ENCODE peak calls at places on chromosomes 7 and 10, in nine cellular contexts. One of them, this sample, is unnamed.

GRCh38 chr10:94123253-94123995 is 129.7 kb downstream of the PLCE1 start:
- DNase-seq in PC-3: peak
- DNase-seq in AG08396: peak
- DNase-seq in stimulated activated effector memory CD8-positive, alpha-beta T cell treated with anti-CD3 and anti-CD28 coated beads, Interleukin-12 subunit alpha, Interleukin-12 subunit beta, amount 100 ng/mL, for 72 hours: no peak
- DNase-seq in GM12891: no peak
- DNase-seq in activated T-cell treated with anti-CD3 and anti-CD28 coated beads, Interleukin-2, amount 50 U/mL, for 72 hours: no peak
- DNase-seq in GM03348: peak
- DNase-seq in pons: no peak
- DNase-seq in stimulated activated CD8-positive, alpha-beta memory T cell treated with anti-CD3 and anti-CD28 coated beads, Interleukin-2, amount 100 ng/mL, for 1 hour: no peak
- DNase-seq in this sample: no peak

GRCh38 chr7:116384936-116385635 is 114.5 kb upstream of the CAV2 start:
- DNase-seq in PC-3: peak
- DNase-seq in AG08396: no peak
- DNase-seq in stimulated activated effector memory CD8-positive, alpha-beta T cell treated with anti-CD3 and anti-CD28 coated beads, Interleukin-12 subunit alpha, Interleukin-12 subunit beta, amount 100 ng/mL, for 72 hours: no peak
- DNase-seq in GM12891: no peak
- DNase-seq in activated T-cell treated with anti-CD3 and anti-CD28 coated beads, Interleukin-2, amount 50 U/mL, for 72 hours: no peak
- DNase-seq in GM03348: no peak
- DNase-seq in pons: no peak
- DNase-seq in stimulated activated CD8-positive, alpha-beta memory T cell treated with anti-CD3 and anti-CD28 coated beads, Interleukin-2, amount 100 ng/mL, for 1 hour: no peak
- DNase-seq in this sample: no peak

GRCh38 chr10:85043207-85043606 is 714.8 kb downstream of the CCSER2 start:
- DNase-seq in PC-3: no peak
- DNase-seq in AG08396: no peak
- DNase-seq in stimulated activated effector memory CD8-positive, alpha-beta T cell treated with anti-CD3 and anti-CD28 coated beads, Interleukin-12 subunit alpha, Interleukin-12 subunit beta, amount 100 ng/mL, for 72 hours: no peak
- DNase-seq in GM12891: no peak
- DNase-seq in activated T-cell treated with anti-CD3 and anti-CD28 coated beads, Interleukin-2, amount 50 U/mL, for 72 hours: no peak
- DNase-seq in GM03348: no peak
- DNase-seq in pons: no peak
- DNase-seq in stimulated activated CD8-positive, alpha-beta memory T cell treated with anti-CD3 and anti-CD28 coated beads, Interleukin-2, amount 100 ng/mL, for 1 hour: no peak
- DNase-seq in this sample: no peak

GRCh38 chr10:96416643-96417042 is 57.8 kb upstream of the OPALIN start:
- DNase-seq in PC-3: peak
- DNase-seq in AG08396: no peak
- DNase-seq in stimulated activated effector memory CD8-positive, alpha-beta T cell treated with anti-CD3 and anti-CD28 coated beads, Interleukin-12 subunit alpha, Interleukin-12 subunit beta, amount 100 ng/mL, for 72 hours: no peak
- DNase-seq in GM12891: no peak
- DNase-seq in activated T-cell treated with anti-CD3 and anti-CD28 coated beads, Interleukin-2, amount 50 U/mL, for 72 hours: no peak
- DNase-seq in GM03348: no peak
- DNase-seq in pons: peak
- DNase-seq in stimulated activated CD8-positive, alpha-beta memory T cell treated with anti-CD3 and anti-CD28 coated beads, Interleukin-2, amount 100 ng/mL, for 1 hour: no peak
- DNase-seq in this sample: no peak

GRCh38 chr10:7045891-7046599 is 364.8 kb downstream of the SFMBT2 start:
- DNase-seq in PC-3: no peak
- DNase-seq in AG08396: no peak
- DNase-seq in stimulated activated effector memory CD8-positive, alpha-beta T cell treated with anti-CD3 and anti-CD28 coated beads, Interleukin-12 subunit alpha, Interleukin-12 subunit beta, amount 100 ng/mL, for 72 hours: no peak
- DNase-seq in GM12891: no peak
- DNase-seq in activated T-cell treated with anti-CD3 and anti-CD28 coated beads, Interleukin-2, amount 50 U/mL, for 72 hours: no peak
- DNase-seq in GM03348: no peak
- DNase-seq in pons: peak
- DNase-seq in stimulated activated CD8-positive, alpha-beta memory T cell treated with anti-CD3 and anti-CD28 coated beads, Interleukin-2, amount 100 ng/mL, for 1 hour: no peak
- DNase-seq in this sample: no peak

GRCh38 chr10:48685731-48686130 is 1.1 kb downstream of the WDFY4 start:
- DNase-seq in PC-3: no peak
- DNase-seq in AG08396: no peak
- DNase-seq in stimulated activated effector memory CD8-positive, alpha-beta T cell treated with anti-CD3 and anti-CD28 coated beads, Interleukin-12 subunit alpha, Interleukin-12 subunit beta, amount 100 ng/mL, for 72 hours: no peak
- DNase-seq in GM12891: no peak
- DNase-seq in activated T-cell treated with anti-CD3 and anti-CD28 coated beads, Interleukin-2, amount 50 U/mL, for 72 hours: no peak
- DNase-seq in GM03348: no peak
- DNase-seq in pons: no peak
- DNase-seq in stimulated activated CD8-positive, alpha-beta memory T cell treated with anti-CD3 and anti-CD28 coated beads, Interleukin-2, amount 100 ng/mL, for 1 hour: no peak
- DNase-seq in this sample: no peak

GRCh38 chr7:90692396-90692795 is 96.3 kb downstream of the CDK14 start:
- DNase-seq in PC-3: no peak
- DNase-seq in AG08396: no peak
- DNase-seq in stimulated activated effector memory CD8-positive, alpha-beta T cell treated with anti-CD3 and anti-CD28 coated beads, Interleukin-12 subunit alpha, Interleukin-12 subunit beta, amount 100 ng/mL, for 72 hours: no peak
- DNase-seq in GM12891: no peak
- DNase-seq in activated T-cell treated with anti-CD3 and anti-CD28 coated beads, Interleukin-2, amount 50 U/mL, for 72 hours: no peak
- DNase-seq in GM03348: no peak
- DNase-seq in pons: no peak
- DNase-seq in stimulated activated CD8-positive, alpha-beta memory T cell treated with anti-CD3 and anti-CD28 coated beads, Interleukin-2, amount 100 ng/mL, for 1 hour: no peak
- DNase-seq in this sample: no peak

GRCh38 chr10:103598654-103599115 is 105.2 kb downstream of the NEURL1 start:
- DNase-seq in PC-3: peak
- DNase-seq in AG08396: peak
- DNase-seq in stimulated activated effector memory CD8-positive, alpha-beta T cell treated with anti-CD3 and anti-CD28 coated beads, Interleukin-12 subunit alpha, Interleukin-12 subunit beta, amount 100 ng/mL, for 72 hours: no peak
- DNase-seq in GM12891: no peak
- DNase-seq in activated T-cell treated with anti-CD3 and anti-CD28 coated beads, Interleukin-2, amount 50 U/mL, for 72 hours: no peak
- DNase-seq in GM03348: peak
- DNase-seq in pons: peak
- DNase-seq in stimulated activated CD8-positive, alpha-beta memory T cell treated with anti-CD3 and anti-CD28 coated beads, Interleukin-2, amount 100 ng/mL, for 1 hour: no peak
- DNase-seq in this sample: peak

GRCh38 chr7:157738064-157738460 is 401.3 kb downstream of the DNAJB6 start:
- DNase-seq in PC-3: no peak
- DNase-seq in AG08396: no peak
- DNase-seq in stimulated activated effector memory CD8-positive, alpha-beta T cell treated with anti-CD3 and anti-CD28 coated beads, Interleukin-12 subunit alpha, Interleukin-12 subunit beta, amount 100 ng/mL, for 72 hours: no peak
- DNase-seq in GM12891: no peak
- DNase-seq in activated T-cell treated with anti-CD3 and anti-CD28 coated beads, Interleukin-2, amount 50 U/mL, for 72 hours: no peak
- DNase-seq in GM03348: no peak
- DNase-seq in pons: no peak
- DNase-seq in stimulated activated CD8-positive, alpha-beta memory T cell treated with anti-CD3 and anti-CD28 coated beads, Interleukin-2, amount 100 ng/mL, for 1 hour: no peak
- DNase-seq in this sample: peak

GRCh38 chr7:40099837-40100236 is 34.6 kb downstream of the MPLKIP start:
- DNase-seq in PC-3: no peak
- DNase-seq in AG08396: no peak
- DNase-seq in stimulated activated effector memory CD8-positive, alpha-beta T cell treated with anti-CD3 and anti-CD28 coated beads, Interleukin-12 subunit alpha, Interleukin-12 subunit beta, amount 100 ng/mL, for 72 hours: no peak
- DNase-seq in GM12891: no peak
- DNase-seq in activated T-cell treated with anti-CD3 and anti-CD28 coated beads, Interleukin-2, amount 50 U/mL, for 72 hours: no peak
- DNase-seq in GM03348: no peak
- DNase-seq in pons: no peak
- DNase-seq in stimulated activated CD8-positive, alpha-beta memory T cell treated with anti-CD3 and anti-CD28 coated beads, Interleukin-2, amount 100 ng/mL, for 1 hour: no peak
- DNase-seq in this sample: no peak

GRCh38 chr7:157168571-157168970 is 29.8 kb downstream of the UBE3C start:
- DNase-seq in PC-3: no peak
- DNase-seq in AG08396: no peak
- DNase-seq in stimulated activated effector memory CD8-positive, alpha-beta T cell treated with anti-CD3 and anti-CD28 coated beads, Interleukin-12 subunit alpha, Interleukin-12 subunit beta, amount 100 ng/mL, for 72 hours: no peak
- DNase-seq in GM12891: no peak
- DNase-seq in activated T-cell treated with anti-CD3 and anti-CD28 coated beads, Interleukin-2, amount 50 U/mL, for 72 hours: no peak
- DNase-seq in GM03348: no peak
- DNase-seq in pons: no peak
- DNase-seq in stimulated activated CD8-positive, alpha-beta memory T cell treated with anti-CD3 and anti-CD28 coated beads, Interleukin-2, amount 100 ng/mL, for 1 hour: no peak
- DNase-seq in this sample: no peak

GRCh38 chr10:126504051-126504760 is 115.9 kb upstream of the ADAM12 start:
- DNase-seq in PC-3: peak
- DNase-seq in AG08396: peak
- DNase-seq in stimulated activated effector memory CD8-positive, alpha-beta T cell treated with anti-CD3 and anti-CD28 coated beads, Interleukin-12 subunit alpha, Interleukin-12 subunit beta, amount 100 ng/mL, for 72 hours: peak
- DNase-seq in GM12891: peak
- DNase-seq in activated T-cell treated with anti-CD3 and anti-CD28 coated beads, Interleukin-2, amount 50 U/mL, for 72 hours: peak
- DNase-seq in GM03348: peak
- DNase-seq in pons: peak
- DNase-seq in stimulated activated CD8-positive, alpha-beta memory T cell treated with anti-CD3 and anti-CD28 coated beads, Interleukin-2, amount 100 ng/mL, for 1 hour: no peak
- DNase-seq in this sample: peak

GRCh38 chr7:105352018-105352612 is 36.6 kb downstream of the SRPK2 start:
- DNase-seq in PC-3: peak
- DNase-seq in AG08396: peak
- DNase-seq in stimulated activated effector memory CD8-positive, alpha-beta T cell treated with anti-CD3 and anti-CD28 coated beads, Interleukin-12 subunit alpha, Interleukin-12 subunit beta, amount 100 ng/mL, for 72 hours: peak
- DNase-seq in GM12891: peak
- DNase-seq in activated T-cell treated with anti-CD3 and anti-CD28 coated beads, Interleukin-2, amount 50 U/mL, for 72 hours: peak
- DNase-seq in GM03348: peak
- DNase-seq in pons: peak
- DNase-seq in stimulated activated CD8-positive, alpha-beta memory T cell treated with anti-CD3 and anti-CD28 coated beads, Interleukin-2, amount 100 ng/mL, for 1 hour: peak
- DNase-seq in this sample: no peak

GRCh38 chr7:134502463-134502862 is 24.9 kb upstream of the AKR1B10 start:
- DNase-seq in PC-3: peak
- DNase-seq in AG08396: no peak
- DNase-seq in stimulated activated effector memory CD8-positive, alpha-beta T cell treated with anti-CD3 and anti-CD28 coated beads, Interleukin-12 subunit alpha, Interleukin-12 subunit beta, amount 100 ng/mL, for 72 hours: no peak
- DNase-seq in GM12891: no peak
- DNase-seq in activated T-cell treated with anti-CD3 and anti-CD28 coated beads, Interleukin-2, amount 50 U/mL, for 72 hours: no peak
- DNase-seq in GM03348: peak
- DNase-seq in pons: peak
- DNase-seq in stimulated activated CD8-positive, alpha-beta memory T cell treated with anti-CD3 and anti-CD28 coated beads, Interleukin-2, amount 100 ng/mL, for 1 hour: no peak
- DNase-seq in this sample: no peak

GRCh38 chr7:36400023-36400422 is 10.4 kb downstream of the ANLN start:
- DNase-seq in PC-3: no peak
- DNase-seq in AG08396: no peak
- DNase-seq in stimulated activated effector memory CD8-positive, alpha-beta T cell treated with anti-CD3 and anti-CD28 coated beads, Interleukin-12 subunit alpha, Interleukin-12 subunit beta, amount 100 ng/mL, for 72 hours: no peak
- DNase-seq in GM12891: no peak
- DNase-seq in activated T-cell treated with anti-CD3 and anti-CD28 coated beads, Interleukin-2, amount 50 U/mL, for 72 hours: no peak
- DNase-seq in GM03348: no peak
- DNase-seq in pons: no peak
- DNase-seq in stimulated activated CD8-positive, alpha-beta memory T cell treated with anti-CD3 and anti-CD28 coated beads, Interleukin-2, amount 100 ng/mL, for 1 hour: no peak
- DNase-seq in this sample: no peak

GRCh38 chr10:27457261-27457945 is 46.7 kb upstream of the RAB18 start:
- DNase-seq in PC-3: no peak
- DNase-seq in AG08396: no peak
- DNase-seq in stimulated activated effector memory CD8-positive, alpha-beta T cell treated with anti-CD3 and anti-CD28 coated beads, Interleukin-12 subunit alpha, Interleukin-12 subunit beta, amount 100 ng/mL, for 72 hours: no peak
- DNase-seq in GM12891: no peak
- DNase-seq in activated T-cell treated with anti-CD3 and anti-CD28 coated beads, Interleukin-2, amount 50 U/mL, for 72 hours: no peak
- DNase-seq in GM03348: no peak
- DNase-seq in pons: no peak
- DNase-seq in stimulated activated CD8-positive, alpha-beta memory T cell treated with anti-CD3 and anti-CD28 coated beads, Interleukin-2, amount 100 ng/mL, for 1 hour: no peak
- DNase-seq in this sample: no peak

GRCh38 chr10:62323751-62324150 is 50.4 kb upstream of the ZNF365 start:
- DNase-seq in PC-3: peak
- DNase-seq in AG08396: no peak
- DNase-seq in stimulated activated effector memory CD8-positive, alpha-beta T cell treated with anti-CD3 and anti-CD28 coated beads, Interleukin-12 subunit alpha, Interleukin-12 subunit beta, amount 100 ng/mL, for 72 hours: no peak
- DNase-seq in GM12891: no peak
- DNase-seq in activated T-cell treated with anti-CD3 and anti-CD28 coated beads, Interleukin-2, amount 50 U/mL, for 72 hours: no peak
- DNase-seq in GM03348: no peak
- DNase-seq in pons: no peak
- DNase-seq in stimulated activated CD8-positive, alpha-beta memory T cell treated with anti-CD3 and anti-CD28 coated beads, Interleukin-2, amount 100 ng/mL, for 1 hour: no peak
- DNase-seq in this sample: no peak

GRCh38 chr7:20223356-20223755 is 6.2 kb upstream of the MACC1 start:
- DNase-seq in PC-3: no peak
- DNase-seq in AG08396: no peak
- DNase-seq in stimulated activated effector memory CD8-positive, alpha-beta T cell treated with anti-CD3 and anti-CD28 coated beads, Interleukin-12 subunit alpha, Interleukin-12 subunit beta, amount 100 ng/mL, for 72 hours: no peak
- DNase-seq in GM12891: no peak
- DNase-seq in activated T-cell treated with anti-CD3 and anti-CD28 coated beads, Interleukin-2, amount 50 U/mL, for 72 hours: no peak
- DNase-seq in GM03348: peak
- DNase-seq in pons: no peak
- DNase-seq in stimulated activated CD8-positive, alpha-beta memory T cell treated with anti-CD3 and anti-CD28 coated beads, Interleukin-2, amount 100 ng/mL, for 1 hour: no peak
- DNase-seq in this sample: no peak

This sample was measured in H9.